ENCODE peak calls at places on chromosome 6, in seven cellular contexts. B is body of pancreas, K is hepatocyte, X is left ventricle myocardium inferior, J is colonic mucosa, M is cardiac muscle cell, O is BE2C. Q is an unnamed sample. For H3K36me3, the result is how much of the 10 kb centered on the place peaks cover.

GRCh38 chr6:110520188-110520956 is 44.0 kb upstream of the SLC22A16 start:
- DNase-seq in X (no peak), J (no peak), M (no peak), B (no peak), K (peak), O (no peak), Q (no peak)

GRCh38 chr6:98581725-98582124 is 252.6 kb upstream of the POU3F2 start:
- DNase-seq in K (no peak), J (no peak), O (no peak), X (no peak), B (no peak), M (no peak), Q (no peak)

GRCh38 chr6:43781572-43781928 is 11.5 kb downstream of the VEGFA start:
- DNase-seq in M (no peak), J (no peak), B (no peak), X (no peak), K (no peak), O (no peak), Q (no peak)

GRCh38 chr6:12882761-12883290 is 166.3 kb downstream of the PHACTR1 start:
- DNase-seq in O (no peak), X (no peak), J (no peak), M (no peak), B (no peak), K (no peak), Q (no peak)

GRCh38 chr6:139486476-139486799 is 112.0 kb upstream of the CITED2 start:
- DNase-seq in O (no peak), J (no peak), M (no peak), B (no peak), X (no peak), K (no peak), Q (no peak)

GRCh38 chr6:128725271-128726233 is 157.4 kb upstream of the LAMA2 start:
- DNase-seq in J (no peak), B (peak), K (peak), M (peak), X (no peak), O (peak), Q (no peak)

GRCh38 chr6:83633609-83634008 is 75.3 kb downstream of the SNAP91 start:
- DNase-seq in M (no peak), O (no peak), B (no peak), X (no peak), J (no peak), K (no peak), Q (no peak)

GRCh38 chr6:20198156-20198555 is 14.1 kb downstream of the MBOAT1 start:
- DNase-seq in B (no peak), M (no peak), K (no peak), O (no peak), X (no peak), J (no peak), Q (no peak)

GRCh38 chr6:79180082-79180481 is 54.4 kb downstream of the HMGN3 start:
- DNase-seq in X (no peak), O (no peak), M (no peak), B (no peak), J (no peak), K (no peak), Q (no peak)

GRCh38 chr6:1442929-1443328 is 53.6 kb downstream of the FOXF2 start:
- DNase-seq in B (no peak), X (no peak), M (no peak), J (no peak), K (no peak), O (no peak), Q (no peak)

GRCh38 chr6:138988469-138988834 is 399 bp upstream of the REPS1 start:
- DNase-seq in M (no peak), X (no peak), B (no peak), K (no peak), J (no peak), O (no peak), Q (no peak)

GRCh38 chr6:10398439-10399218 is 16.2 kb downstream of the TFAP2A start:
- DNase-seq in B (no peak), M (no peak), K (no peak), X (no peak), J (no peak), O (no peak), Q (no peak)

GRCh38 chr6:683742-684440 is 9.0 kb downstream of the EXOC2 start:
- DNase-seq in X (no peak), J (peak), K (peak), B (no peak), M (peak), O (peak), Q (no peak)

GRCh38 chr6:34391023-34391485 is 1.4 kb downstream of the NUDT3 start:
- DNase-seq in M (peak), J (peak), X (peak), B (peak), K (peak), O (peak), Q (no peak)

GRCh38 chr6:137202078-137202477 is 17.1 kb downstream of the IFNGR1 start:
- DNase-seq in O (peak), K (no peak), J (no peak), X (no peak), M (peak), B (no peak), Q (no peak)
- H3K36me3 ChIP-seq in O (under half), K (under half), J (under half), X (half or more), M (half or more), B (under half), Q (half or more)

DNA sequence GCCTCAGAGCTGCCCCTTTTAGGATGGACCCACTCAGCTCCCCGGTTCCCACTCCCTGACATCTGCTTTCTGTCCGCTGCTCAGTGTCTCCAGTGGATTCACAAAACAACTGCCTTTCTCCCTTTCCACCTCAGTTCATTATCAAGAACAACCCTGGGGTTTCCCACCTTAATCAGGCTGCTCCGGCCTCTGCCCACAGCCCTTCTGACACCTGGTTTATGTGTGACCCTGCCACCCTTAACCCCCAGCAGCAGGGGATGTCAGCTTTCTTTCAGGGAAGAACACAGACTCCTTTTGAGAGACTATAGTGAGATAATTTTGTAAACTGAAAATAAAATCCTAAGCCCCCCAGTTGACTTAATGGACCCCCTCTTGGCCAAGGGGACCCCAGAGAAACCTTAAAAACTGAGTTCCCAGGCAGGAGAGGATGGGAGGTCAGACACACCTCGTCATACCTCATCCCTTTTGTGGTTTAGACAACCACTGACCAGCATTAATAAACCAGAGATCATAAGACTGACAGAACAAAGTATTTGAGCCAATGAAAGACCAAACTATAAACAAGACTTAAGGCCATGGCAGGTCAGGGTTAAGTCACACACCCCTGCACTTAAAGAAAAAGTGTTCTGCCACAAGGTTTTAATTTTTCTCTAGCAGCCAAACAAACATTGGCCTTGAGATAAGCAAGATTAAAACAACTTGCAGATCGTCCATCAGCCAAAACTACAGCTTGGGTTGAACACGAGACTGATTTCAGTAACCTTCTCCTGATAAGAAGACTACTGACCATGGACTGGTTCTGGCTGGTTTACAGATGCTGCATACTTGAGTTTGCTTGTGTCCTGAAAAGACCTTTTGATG is 42.4 kb upstream of the DDR1 start:
- DNase-seq in O (no peak), M (no peak), X (no peak), J (no peak), K (peak), B (peak), Q (peak)
- H3K36me3 ChIP-seq in O (under half), M (under half), X (under half), J (under half), K (under half), B (under half), Q (under half)

DNA sequence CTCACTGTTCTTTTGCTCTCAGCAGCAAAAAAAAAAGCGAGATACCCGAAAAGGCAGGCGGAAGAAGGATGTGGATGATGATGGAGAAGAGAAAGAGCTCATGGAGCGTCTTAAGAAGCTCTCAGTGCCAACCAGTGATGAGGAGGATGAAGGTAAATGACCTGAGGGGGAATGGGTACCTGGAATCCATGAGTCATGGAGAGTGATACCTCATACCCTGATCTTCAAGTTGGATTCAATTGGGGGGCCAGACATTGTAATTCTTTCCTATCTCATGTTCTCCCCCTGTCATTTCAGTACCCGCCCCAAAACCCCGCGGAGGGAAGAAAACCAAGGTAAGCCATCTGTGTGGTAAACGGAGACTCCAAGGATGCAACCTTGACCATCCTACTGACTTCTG is 6.8 kb downstream of the ABCF1 start:
- DNase-seq in J (no peak), B (no peak), X (no peak), O (no peak), M (no peak), K (no peak), Q (no peak)
- H3K36me3 ChIP-seq in J (under half), B (under half), X (half or more), O (half or more), M (half or more), K (under half), Q (half or more)

DNA sequence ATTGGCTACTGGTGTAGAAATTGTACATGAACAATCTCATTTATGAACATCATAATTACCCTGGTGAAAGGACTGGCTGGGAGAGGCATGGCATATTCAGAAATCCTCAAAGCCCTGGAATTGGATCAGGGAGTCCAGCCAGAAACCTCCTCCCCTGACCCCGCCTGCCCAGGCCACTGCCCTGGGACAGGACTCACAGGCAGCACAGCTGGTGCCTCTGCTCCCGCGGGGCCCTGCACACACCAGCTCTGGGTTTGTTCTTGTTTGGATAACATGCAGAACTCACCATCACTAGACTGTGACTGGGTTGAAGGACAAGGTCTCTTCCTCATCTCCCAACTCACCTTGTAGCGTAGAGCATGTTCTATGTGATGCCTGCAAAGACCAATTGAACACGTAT is 56.2 kb downstream of the AGPAT4 start:
- DNase-seq in O (no peak), X (no peak), J (no peak), B (no peak), K (no peak), M (no peak), Q (no peak)
- H3K36me3 ChIP-seq in O (under half), X (under half), J (under half), B (under half), K (under half), M (under half), Q (under half)

GRCh38 chr6:25972902-25973301 is 10.3 kb downstream of the TRIM38 start:
- DNase-seq in J (no peak), K (no peak), O (no peak), M (no peak), B (no peak), X (no peak), Q (no peak)

GRCh38 chr6:25968769-25969168 is 6.2 kb downstream of the TRIM38 start:
- DNase-seq in M (no peak), J (no peak), X (no peak), K (no peak), B (no peak), O (no peak), Q (no peak)

GRCh38 chr6:25971187-25971811 is 8.7 kb downstream of the TRIM38 start:
- DNase-seq in B (peak), X (no peak), K (peak), O (no peak), M (no peak), J (no peak), Q (no peak)

GRCh38 chr6:25973923-25974555 is 11.4 kb downstream of the TRIM38 start:
- DNase-seq in J (no peak), M (no peak), O (no peak), X (no peak), K (no peak), B (no peak), Q (peak)

GRCh38 chr6:25972128-25972527 is 9.5 kb downstream of the TRIM38 start:
- DNase-seq in K (no peak), M (no peak), X (no peak), O (no peak), J (no peak), B (no peak), Q (no peak)
- H3K36me3 ChIP-seq in K (under half), M (under half), X (half or more), O (under half), J (under half), B (under half), Q (under half)

GRCh38 chr6:56570434-56571359 is 72.0 kb downstream of the DST start:
- DNase-seq in M (peak), J (no peak), B (peak), O (no peak), K (peak), X (no peak), Q (no peak)
- H3K36me3 ChIP-seq in M (under half), J (under half), B (under half), O (under half), K (under half), X (half or more), Q (under half)

GRCh38 chr6:122751291-122751690 is 28.2 kb upstream of the FABP7 start:
- DNase-seq in B (no peak), K (no peak), X (no peak), O (no peak), J (no peak), M (no peak), Q (no peak)

GRCh38 chr6:122749451-122750050 is 30.0 kb upstream of the FABP7 start:
- DNase-seq in O (no peak), J (no peak), B (no peak), X (no peak), K (no peak), M (no peak), Q (no peak)

GRCh38 chr6:122746708-122747107 is 32.8 kb upstream of the FABP7 start:
- DNase-seq in J (no peak), K (no peak), M (no peak), B (no peak), O (no peak), X (no peak), Q (no peak)

GRCh38 chr6:122752493-122752892 is 27.0 kb upstream of the FABP7 start:
- DNase-seq in B (no peak), O (no peak), X (no peak), J (no peak), M (no peak), K (no peak), Q (no peak)

DNA sequence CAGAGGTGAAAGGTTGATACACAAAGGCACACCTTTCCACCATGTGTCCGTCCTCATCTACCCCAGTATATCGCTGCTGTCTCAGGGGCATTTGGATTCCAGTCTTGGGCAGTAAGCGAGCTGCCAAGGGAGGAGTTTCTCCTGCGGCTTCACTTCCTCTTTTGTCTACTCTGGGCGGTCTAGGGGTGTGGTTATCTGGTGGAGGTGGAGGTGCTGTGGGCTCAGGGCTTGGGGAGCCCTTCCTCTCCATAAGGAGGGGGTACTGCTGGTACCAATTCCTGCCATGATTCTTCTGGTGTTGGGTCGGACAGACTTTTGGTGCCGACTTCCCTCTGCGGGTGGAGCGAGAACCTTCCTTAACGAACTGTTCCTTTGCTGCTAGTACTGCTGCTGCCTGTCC is 31.9 kb upstream of the FABP7 start:
- DNase-seq in O (no peak), X (no peak), J (no peak), K (no peak), M (no peak), B (no peak), Q (no peak)
- H3K36me3 ChIP-seq in O (under half), X (under half), J (under half), K (under half), M (under half), B (under half), Q (under half)

Q was measured in stomach.